ENCODE peak calls at places on chromosomes 1 and 21, in ten cellular contexts. B is GM23338, L is AG04449, N is esophagus squamous epithelium, Z is brain microvascular endothelial cell, C is prostate gland, Y is fibroblast of the aortic adventitia, R is Peyer's patch, U is BJ, G is IMR-90. E is an unnamed sample.

GRCh38 chr1:109917429-109918076 is 6.9 kb downstream of the CSF1 start:
- DNase-seq in B (no peak), L (no peak), N (no peak), Z (no peak), C (no peak), Y (no peak), R (peak), U (no peak), G (peak), E (no peak)

GRCh38 chr1:9843576-9843945 is 19.8 kb upstream of the CLSTN1 start:
- DNase-seq in B (no peak), L (no peak), N (no peak), Z (no peak), C (peak), Y (no peak), R (peak), U (no peak), G (no peak), E (no peak)

GRCh38 chr21:45072166-45072962 is 2.0 kb upstream of the ADARB1 start:
- DNase-seq in B (no peak), L (no peak), N (no peak), Z (no peak), C (no peak), Y (no peak), R (no peak), U (no peak), G (no peak), E (no peak)

GRCh38 chr1:201766117-201766863 is 62.7 kb upstream of the IPO9 start:
- DNase-seq in B (no peak), L (peak), N (no peak), Z (peak), C (no peak), Y (peak), R (no peak), U (peak), G (peak), E (no peak)

GRCh38 chr1:108661030-108661609 is at the start of gene HENMT1:
- DNase-seq in B (peak), L (no peak), N (no peak), Z (peak), C (peak), Y (peak), R (peak), U (peak), G (peak), E (peak)

GRCh38 chr1:168007691-168008090 is 70.8 kb upstream of the MPC2 start:
- DNase-seq in B (no peak), L (no peak), N (no peak), Z (no peak), C (no peak), Y (no peak), R (no peak), U (no peak), G (no peak), E (no peak)

GRCh38 chr1:203650012-203650836 is 23.6 kb downstream of the ATP2B4 start:
- DNase-seq in B (peak), L (no peak), N (no peak), Z (no peak), C (peak), Y (peak), R (peak), U (no peak), G (peak), E (peak)

GRCh38 chr21:44020551-44020950 is 8.4 kb downstream of the TRAPPC10 start:
- DNase-seq in B (no peak), L (no peak), N (no peak), Z (no peak), C (no peak), Y (no peak), R (no peak), U (no peak), G (no peak), E (no peak)

GRCh38 chr1:14294860-14295259 is 303.6 kb upstream of the KAZN start:
- DNase-seq in B (no peak), L (no peak), N (no peak), Z (no peak), C (no peak), Y (no peak), R (no peak), U (no peak), G (no peak), E (no peak)

GRCh38 chr1:209651148-209651547 is 1.1 kb downstream of the LAMB3 start:
- DNase-seq in B (no peak), L (no peak), N (no peak), Z (peak), C (peak), Y (peak), R (peak), U (peak), G (peak), E (peak)

GRCh38 chr1:225835752-225836151 is 25.8 kb downstream of the EPHX1 start:
- DNase-seq in B (no peak), L (no peak), N (no peak), Z (no peak), C (no peak), Y (peak), R (no peak), U (no peak), G (peak), E (no peak)

GRCh38 chr1:15575549-15576150 is 9.2 kb downstream of the AGMAT start:
- DNase-seq in B (no peak), L (no peak), N (no peak), Z (no peak), C (no peak), Y (no peak), R (no peak), U (no peak), G (no peak), E (no peak)

GRCh38 chr1:15583016-15583706 is 1.7 kb downstream of the AGMAT start:
- DNase-seq in B (no peak), L (no peak), N (no peak), Z (no peak), C (no peak), Y (no peak), R (no peak), U (no peak), G (no peak), E (no peak)

GRCh38 chr1:15579683-15580047 is 5.2 kb downstream of the AGMAT start:
- DNase-seq in B (no peak), L (no peak), N (no peak), Z (no peak), C (no peak), Y (no peak), R (no peak), U (no peak), G (no peak), E (peak)

GRCh38 chr1:15577691-15578090 is 7.2 kb downstream of the AGMAT start:
- DNase-seq in B (no peak), L (no peak), N (no peak), Z (no peak), C (no peak), Y (no peak), R (no peak), U (no peak), G (no peak), E (no peak)

GRCh38 chr1:15578921-15579682 is 5.7 kb downstream of the AGMAT start:
- DNase-seq in B (no peak), L (no peak), N (peak), Z (no peak), C (no peak), Y (no peak), R (no peak), U (no peak), G (no peak), E (peak)
- H3K4me3 ChIP-seq in B (no peak), L (no peak), N (no peak), Z (no peak), C (no peak), Y (no peak), R (no peak), U (no peak), G (no peak), E (peak)

GRCh38 chr1:235328271-235329138 is at the start of gene GGPS1:
- DNase-seq in B (peak), L (peak), N (peak), Z (peak), C (peak), Y (peak), R (peak), U (peak), G (peak), E (peak)
- TF ChIP-seq CTCF in B (no peak), L (peak), N (no peak), Z (peak), C (no peak), Y (peak), R (peak), U (peak), G (peak), E (no peak)

GRCh38 chr21:35343046-35343816 is 294.1 kb upstream of the RUNX1 start:
- DNase-seq in B (no peak), L (no peak), N (no peak), Z (no peak), C (no peak), Y (peak), R (no peak), U (no peak), G (peak), E (peak)

GRCh38 chr21:35348686-35349085 is 299.6 kb upstream of the RUNX1 start:
- DNase-seq in B (no peak), L (no peak), N (no peak), Z (no peak), C (no peak), Y (peak), R (no peak), U (no peak), G (peak), E (no peak)

GRCh38 chr21:35346697-35347096 is 297.6 kb upstream of the RUNX1 start:
- DNase-seq in B (no peak), L (no peak), N (no peak), Z (no peak), C (no peak), Y (no peak), R (no peak), U (no peak), G (no peak), E (no peak)

GRCh38 chr21:35344582-35344981 is 295.5 kb upstream of the RUNX1 start:
- DNase-seq in B (no peak), L (no peak), N (no peak), Z (no peak), C (no peak), Y (no peak), R (no peak), U (no peak), G (no peak), E (no peak)

DNA sequence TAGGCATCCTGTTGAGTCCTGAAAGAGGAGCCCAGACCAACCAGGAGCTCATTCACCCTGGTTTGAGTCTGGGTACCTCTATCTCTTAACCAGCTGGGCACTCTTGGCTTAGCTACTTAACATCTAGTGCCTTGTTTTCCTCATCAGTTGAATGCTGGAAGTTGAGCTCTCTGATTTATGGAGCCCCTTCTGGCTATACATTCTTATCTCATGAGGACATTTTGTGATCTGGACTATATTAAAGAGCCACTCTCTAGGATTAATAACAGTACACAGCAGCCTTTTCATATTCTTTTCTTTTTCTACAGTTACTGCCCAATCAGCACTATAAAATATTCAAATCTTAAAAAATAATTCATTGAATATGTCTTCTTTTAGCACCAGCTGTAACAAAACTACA is 296.9 kb upstream of the RUNX1 start:
- DNase-seq in B (no peak), L (no peak), N (no peak), Z (no peak), C (no peak), Y (no peak), R (no peak), U (no peak), G (no peak), E (no peak)
- H3K4me3 ChIP-seq in B (no peak), L (no peak), N (no peak), Z (no peak), C (no peak), Y (no peak), R (no peak), U (no peak), G (no peak), E (no peak)

GRCh38 chr1:21541330-21541729 is 32.1 kb downstream of the ALPL start:
- DNase-seq in B (no peak), L (no peak), N (no peak), Z (no peak), C (no peak), Y (no peak), R (no peak), U (no peak), G (no peak), E (no peak)

GRCh38 chr1:21541835-21542234 is 32.6 kb downstream of the ALPL start:
- DNase-seq in B (no peak), L (no peak), N (no peak), Z (peak), C (no peak), Y (peak), R (no peak), U (peak), G (peak), E (no peak)

GRCh38 chr1:21537511-21537931 is 28.3 kb downstream of the ALPL start:
- DNase-seq in B (peak), L (no peak), N (no peak), Z (no peak), C (no peak), Y (no peak), R (no peak), U (no peak), G (no peak), E (no peak)

GRCh38 chr1:21537932-21538630 is 28.9 kb downstream of the ALPL start:
- DNase-seq in B (peak), L (no peak), N (no peak), Z (peak), C (no peak), Y (no peak), R (no peak), U (no peak), G (no peak), E (no peak)

DNA sequence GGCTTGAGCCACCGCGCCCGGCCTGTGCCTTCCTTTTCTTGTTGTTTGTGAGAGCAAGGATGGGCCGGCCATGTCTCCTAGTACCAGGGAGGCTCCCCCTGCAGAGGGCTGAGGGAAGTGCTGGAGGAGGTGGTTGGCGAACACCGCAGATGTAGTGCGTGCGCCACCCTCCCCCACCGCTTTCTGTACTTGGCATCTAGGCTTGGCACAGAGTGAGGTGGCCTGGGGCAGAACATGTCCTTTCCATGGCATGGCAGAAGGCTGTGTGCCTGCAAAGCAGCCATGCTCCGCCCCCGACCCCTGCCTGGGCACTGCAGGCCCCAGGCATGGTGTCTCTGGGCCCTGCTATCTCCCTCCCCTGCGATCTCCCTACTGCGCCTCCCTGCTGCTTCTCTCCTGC is 30.7 kb downstream of the ALPL start:
- DNase-seq in B (peak), L (no peak), N (no peak), Z (peak), C (peak), Y (no peak), R (no peak), U (no peak), G (no peak), E (no peak)
- TF ChIP-seq CTCF in B (peak), L (peak), N (no peak), Z (peak), C (no peak), Y (peak), R (no peak), U (peak), G (peak), E (no peak)

GRCh38 chr1:61184035-61184713 is 101.8 kb downstream of the NFIA start:
- DNase-seq in B (no peak), L (no peak), N (peak), Z (peak), C (peak), Y (peak), R (peak), U (no peak), G (peak), E (no peak)
- H3K4me3 ChIP-seq in B (no peak), L (no peak), N (peak), Z (peak), C (peak), Y (peak), R (no peak), U (no peak), G (peak), E (no peak)

GRCh38 chr1:1300352-1300739 is 7.4 kb downstream of the ACAP3 start:
- DNase-seq in B (no peak), L (no peak), N (no peak), Z (no peak), C (no peak), Y (no peak), R (no peak), U (no peak), G (no peak), E (no peak)
- TF ChIP-seq CTCF in B (no peak), L (no peak), N (no peak), Z (no peak), C (no peak), Y (no peak), R (no peak), U (no peak), G (no peak), E (no peak)

GRCh38 chr1:89927478-89927877 is 67.4 kb upstream of the ZNF326 start:
- DNase-seq in B (no peak), L (no peak), N (no peak), Z (no peak), C (no peak), Y (no peak), R (no peak), U (no peak), G (no peak), E (no peak)

GRCh38 chr1:89923517-89923916 is 71.4 kb upstream of the ZNF326 start:
- DNase-seq in B (no peak), L (no peak), N (no peak), Z (no peak), C (no peak), Y (no peak), R (no peak), U (no peak), G (no peak), E (no peak)

GRCh38 chr1:89928506-89928905 is 66.4 kb upstream of the ZNF326 start:
- DNase-seq in B (no peak), L (no peak), N (no peak), Z (no peak), C (no peak), Y (no peak), R (no peak), U (no peak), G (no peak), E (no peak)

GRCh38 chr1:89929467-89930063 is 65.3 kb upstream of the ZNF326 start:
- DNase-seq in B (peak), L (no peak), N (no peak), Z (no peak), C (no peak), Y (no peak), R (no peak), U (no peak), G (no peak), E (no peak)

DNA sequence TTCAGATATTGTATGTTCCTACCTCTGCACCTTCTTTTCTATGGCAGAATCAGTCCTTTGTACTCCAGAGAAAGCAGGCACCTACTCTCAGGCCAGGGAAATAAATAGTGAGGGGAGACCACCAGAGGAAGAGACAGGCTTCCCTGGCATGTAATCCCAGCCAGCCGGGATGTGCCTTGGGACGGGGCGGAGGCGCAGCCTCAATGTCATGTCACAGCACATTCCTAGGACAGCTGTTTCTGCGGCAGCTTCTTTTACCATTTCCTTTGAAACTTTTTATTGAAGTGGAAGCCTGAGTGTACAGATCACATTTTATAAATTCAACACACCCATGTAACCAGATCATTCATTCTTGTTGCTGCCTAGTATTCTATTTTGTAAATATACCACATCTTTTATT is 67.9 kb upstream of the ZNF326 start:
- DNase-seq in B (no peak), L (no peak), N (no peak), Z (no peak), C (no peak), Y (no peak), R (no peak), U (no peak), G (no peak), E (no peak)
- H3K4me3 ChIP-seq in B (no peak), L (no peak), N (no peak), Z (no peak), C (no peak), Y (no peak), R (no peak), U (no peak), G (no peak), E (no peak)

DNA sequence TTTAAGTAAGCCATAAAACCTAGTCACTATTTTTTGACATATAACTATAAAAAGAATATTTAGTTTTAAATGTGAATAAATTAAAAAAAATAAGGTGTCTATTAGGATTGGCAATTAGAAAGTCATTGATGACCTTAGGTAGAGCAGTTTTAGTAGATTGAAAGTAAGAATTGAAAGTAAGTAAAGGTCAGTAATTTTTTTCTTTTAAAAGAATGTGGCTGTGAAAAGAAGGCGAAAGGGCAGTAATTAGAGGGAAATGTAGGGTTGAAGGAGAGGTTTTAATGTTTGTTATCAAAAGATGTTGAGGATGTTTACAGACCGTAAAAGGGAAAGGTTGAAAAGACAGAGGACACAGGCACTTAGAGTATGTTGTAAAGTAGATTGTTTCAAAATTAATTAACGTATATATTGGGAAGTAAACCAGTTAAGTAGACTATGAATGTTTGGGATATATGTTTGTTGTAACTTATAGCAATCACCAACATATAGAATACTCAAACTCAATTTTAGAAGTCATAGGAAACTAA is 41.0 kb downstream of the ZFYVE9 start:
- DNase-seq in B (no peak), L (no peak), N (no peak), Z (no peak), C (no peak), Y (no peak), R (no peak), U (no peak), G (no peak), E (no peak)
- TF ChIP-seq CTCF in B (no peak), L (no peak), N (no peak), Z (no peak), C (no peak), Y (no peak), R (no peak), U (no peak), G (no peak), E (no peak)

DNA sequence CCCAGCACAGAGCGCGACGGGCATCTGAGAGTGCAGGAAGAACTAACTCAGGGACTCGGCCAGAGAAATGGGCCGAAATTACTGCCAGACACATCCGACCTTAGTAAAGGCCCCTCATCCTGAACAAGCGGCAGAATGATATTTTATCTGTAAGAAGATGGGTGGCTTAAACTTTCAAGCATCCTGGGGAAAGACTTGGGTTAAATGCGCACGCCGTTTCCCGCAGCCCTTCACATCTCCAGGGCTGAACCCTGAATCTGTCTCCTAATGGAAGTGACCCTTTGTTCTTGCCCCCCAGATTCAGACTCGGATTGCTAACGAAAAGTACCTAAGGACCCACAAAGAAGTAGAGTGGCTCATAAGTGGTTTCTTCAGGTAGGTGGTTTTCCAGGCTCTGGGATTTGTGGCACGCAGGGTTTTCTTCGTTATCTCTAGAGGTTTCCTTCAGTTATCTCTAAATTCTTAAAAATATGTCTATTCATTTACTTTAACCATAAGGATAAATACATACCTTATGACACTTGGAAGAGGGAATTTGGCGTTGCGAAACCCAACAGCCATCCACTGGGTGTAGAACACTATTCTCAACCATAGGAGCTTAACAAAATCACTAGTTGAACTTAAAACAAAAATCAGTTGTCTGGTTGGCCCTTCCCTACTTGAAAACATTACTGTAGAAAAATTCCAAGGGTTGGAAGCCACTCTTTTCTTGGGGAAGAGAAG is 627 bp downstream of the RIIAD1 start:
- DNase-seq in B (peak), L (no peak), N (no peak), Z (no peak), C (no peak), Y (peak), R (no peak), U (no peak), G (peak), E (no peak)
- H3K4me3 ChIP-seq in B (peak), L (peak), N (peak), Z (peak), C (peak), Y (peak), R (peak), U (peak), G (peak), E (peak)

E was measured in GM12865.